ENCODE peak calls at places on chromosome 4, in five cellular contexts. L is NCI-H187 treated with DMSO at 0.1 percent for 48 hours, U is WTC11, H is NCI-H1048, A is endothelial cell. M is an unnamed sample.
A peak's percentile ranks its signal among the peaks of the same experiment; 100 is the strongest.

GRCh38 chr4:101265816-101266172 is 81.5 kb downstream of the PPP3CA start:
- DNase-seq in A (no peak), U (no peak), L (no peak), H (no peak), M (no peak)

GRCh38 chr4:101174679-101175078 is 172.6 kb downstream of the PPP3CA start:
- DNase-seq in U (no peak), L (no peak), A (no peak), H (no peak), M (no peak)

GRCh38 chr4:26150948-26151347 is 169.9 kb upstream of the RBPJ start:
- DNase-seq in L (no peak), A (no peak), U (no peak), H (no peak), M (no peak)

GRCh38 chr4:56990109-56990508 is 11.4 kb downstream of the POLR2B start:
- DNase-seq in L (no peak), U (no peak), A (no peak), H (no peak), M (no peak)

GRCh38 chr4:79872738-79873137 is 200.3 kb downstream of the ANTXR2 start:
- DNase-seq in A (no peak), H (no peak), U (no peak), L (no peak), M (no peak)

GRCh38 chr4:26191353-26191752 is 129.5 kb upstream of the RBPJ start:
- DNase-seq in L (no peak), A (no peak), U (no peak), H (no peak), M (no peak)

GRCh38 chr4:78767350-78767749 is 8.8 kb upstream of the BMP2K start:
- DNase-seq in U (no peak), A (no peak), H (no peak), L (no peak), M (no peak)

GRCh38 chr4:14513471-14513870 is 488.8 kb upstream of the CPEB2 start:
- DNase-seq in A (no peak), L (no peak), H (no peak), U (no peak), M (no peak)

GRCh38 chr4:55078987-55079386 is 46.4 kb downstream of the KDR start:
- DNase-seq in A (no peak), L (no peak), H (no peak), U (no peak), M (peak; percentile 63)

GRCh38 chr4:24743931-24744330 is 51.4 kb upstream of the SOD3 start:
- DNase-seq in U (peak; percentile 42), H (no peak), A (no peak), L (no peak), M (peak; percentile 89)

GRCh38 chr4:568962-569361 is 7.1 kb downstream of the TMEM271 start:
- DNase-seq in U (no peak), A (no peak), H (no peak), L (no peak), M (no peak)

GRCh38 chr4:145939856-145940255 is 1.2 kb upstream of the ZNF827 start:
- DNase-seq in A (no peak), H (no peak), U (no peak), L (no peak), M (no peak)

GRCh38 chr4:147723316-147723715 is 8.6 kb upstream of the ARHGAP10 start:
- DNase-seq in H (no peak), A (no peak), U (no peak), L (no peak), M (no peak)

GRCh38 chr4:16752150-16752549 is 146.3 kb downstream of the LDB2 start:
- DNase-seq in A (no peak), U (no peak), H (no peak), L (no peak), M (no peak)

GRCh38 chr4:33685939-33686338 is 2558.4 kb downstream of the ARAP2 start:
- DNase-seq in U (no peak), H (no peak), L (no peak), A (no peak), M (no peak)

GRCh38 chr4:86977621-86978184 is 42.9 kb downstream of the AFF1 start:
- DNase-seq in A (no peak), H (no peak), L (no peak), U (no peak), M (no peak)

GRCh38 chr4:6207602-6208001 is 7.3 kb upstream of the JAKMIP1 start:
- DNase-seq in L (no peak), A (no peak), H (no peak), U (no peak), M (no peak)

GRCh38 chr4:183429489-183429888 is 14.9 kb upstream of the CDKN2AIP start:
- DNase-seq in A (no peak), L (no peak), H (no peak), U (no peak), M (no peak)

GRCh38 chr4:73053076-73053475 is 16.4 kb downstream of the COX18 start:
- DNase-seq in A (no peak), H (no peak), U (no peak), L (no peak), M (no peak)

GRCh38 chr4:5933996-5934831 is 41.3 kb upstream of the CRMP1 start:
- DNase-seq in A (no peak), U (no peak), H (no peak), L (no peak), M (no peak)

GRCh38 chr4:168587326-168588125 is 90.7 kb downstream of the PALLD start:
- DNase-seq in H (no peak), U (no peak), A (no peak), L (no peak), M (no peak)

GRCh38 chr4:148261861-148262260 is 180.4 kb downstream of the NR3C2 start:
- DNase-seq in H (no peak), U (no peak), A (no peak), L (no peak), M (no peak)

GRCh38 chr4:137632842-137633241 is 100.5 kb upstream of the PCDH18 start:
- DNase-seq in L (no peak), A (no peak), H (no peak), U (no peak), M (no peak)

GRCh38 chr4:187017156-187017555 is 293.5 kb upstream of the FAT1 start:
- DNase-seq in L (no peak), H (no peak), A (no peak), U (no peak), M (peak; percentile 21)

GRCh38 chr4:106301393-106302084 is 14.5 kb downstream of the TBCK start:
- DNase-seq in U (no peak), H (no peak), A (no peak), L (no peak), M (no peak)

GRCh38 chr4:187363453-187363852 is 632.1 kb upstream of the ZFP42 start:
- DNase-seq in L (no peak), H (no peak), U (no peak), A (no peak), M (peak; percentile 4)

GRCh38 chr4:24632011-24632410 is 47.7 kb upstream of the DHX15 start:
- DNase-seq in U (no peak), L (no peak), A (no peak), H (no peak), M (no peak)

GRCh38 chr4:61202100-61202637 is 2.0 kb downstream of the ADGRL3 start:
- DNase-seq in A (peak; percentile 39), L (no peak), H (no peak), U (peak; percentile 49), M (peak; percentile 62)

GRCh38 chr4:125433453-125433852 is 118.7 kb downstream of the FAT4 start:
- DNase-seq in H (no peak), U (no peak), L (no peak), A (no peak), M (no peak)

GRCh38 chr4:88457307-88458090 is 580 bp downstream of the HERC5 start:
- DNase-seq in L (no peak), U (peak; percentile 64), A (peak; percentile 52), H (no peak), M (peak; percentile 66)

GRCh38 chr4:26346203-26346620 is 25.4 kb downstream of the RBPJ start:
- DNase-seq in L (no peak), H (peak; percentile 64), A (no peak), U (peak; percentile 23), M (peak; percentile 39)

GRCh38 chr4:189974056-189974455 is 33.4 kb downstream of the FRG1 start:
- DNase-seq in H (no peak), A (no peak), L (no peak), U (no peak), M (no peak)

GRCh38 chr4:2007804-2008670 is 737 bp downstream of the NELFA start:
- DNase-seq in U (no peak), L (no peak), H (no peak), A (peak; percentile 25), M (peak; percentile 47)

GRCh38 chr4:45985038-45985437 is 138.8 kb downstream of the GABRG1 start:
- DNase-seq in U (no peak), A (no peak), H (no peak), L (no peak), M (no peak)

GRCh38 chr4:119081943-119082342 is 53.7 kb upstream of the MYOZ2 start:
- DNase-seq in U (no peak), H (no peak), A (no peak), L (no peak), M (no peak)

M was measured in neural progenitor cell.